ENCODE peak calls at places on chromosomes 5 and 9, in ten cellular contexts. D is chondrocyte, I is OCI-LY7, M is endodermal cell, Q is choroid plexus epithelial cell, B is HCT116, C is progenitor cell of endocrine pancreas, P is neural crest cell, Z is activated B cell treated with CpG ODN at 0.5 μM for 24 hours, F is fibroblast of lung. Y is an unnamed sample.

GRCh38 chr5:74296685-74297084 is 343.8 kb downstream of the ENC1 start:
- DNase-seq in P (no peak), M (no peak), I (no peak), Q (peak), Z (no peak), B (no peak), D (no peak), F (peak), C (no peak), Y (no peak)

GRCh38 chr5:140608730-140609520 is 24.1 kb downstream of the CD14 start:
- DNase-seq in D (no peak), I (no peak), P (no peak), C (no peak), Q (no peak), Z (no peak), B (no peak), F (no peak), M (no peak), Y (peak)

GRCh38 chr9:107483666-107484065 is 5.9 kb downstream of the KLF4 start:
- DNase-seq in F (no peak), Z (no peak), D (no peak), C (no peak), B (no peak), M (no peak), P (no peak), I (no peak), Q (no peak), Y (no peak)

GRCh38 chr9:89349607-89350006 is 31.3 kb downstream of the SECISBP2 start:
- DNase-seq in F (no peak), Q (no peak), Z (no peak), I (no peak), B (no peak), D (no peak), P (no peak), M (no peak), C (no peak), Y (no peak)

GRCh38 chr5:126917918-126918623 is 112.3 kb downstream of the MARCHF3 start:
- DNase-seq in B (no peak), C (peak), Q (peak), F (peak), D (no peak), P (no peak), I (no peak), M (no peak), Z (no peak), Y (no peak)

GRCh38 chr5:53027913-53028312 is 38.8 kb downstream of the ITGA2 start:
- DNase-seq in C (no peak), Q (peak), I (no peak), P (no peak), B (no peak), Z (no peak), F (peak), D (no peak), M (no peak), Y (no peak)

GRCh38 chr9:127021664-127022337 is 100.6 kb downstream of the ANGPTL2 start:
- DNase-seq in I (no peak), P (no peak), M (no peak), B (no peak), D (no peak), F (peak), C (no peak), Q (peak), Z (no peak), Y (no peak)

GRCh38 chr5:1295650-1296037 is 776 bp upstream of the TERT start:
- DNase-seq in B (no peak), D (peak), I (no peak), P (no peak), Q (no peak), M (peak), Z (peak), F (no peak), C (no peak), Y (peak)

GRCh38 chr5:178378527-178379484 is 146.2 kb upstream of the PHYKPL start:
- DNase-seq in P (no peak), Q (no peak), D (peak), B (no peak), C (no peak), M (no peak), I (no peak), F (peak), Z (no peak), Y (no peak)

GRCh38 chr5:76688836-76689235 is 27.1 kb upstream of the F2R start:
- DNase-seq in D (no peak), F (peak), Q (peak), I (no peak), P (no peak), B (no peak), M (no peak), Z (no peak), C (no peak), Y (no peak)

GRCh38 chr5:68554566-68555279 is 339.2 kb downstream of the PIK3R1 start:
- DNase-seq in B (peak), Z (no peak), F (peak), I (no peak), C (no peak), D (no peak), Q (peak), P (no peak), M (peak), Y (no peak)

GRCh38 chr5:118199801-118200200 is 788.5 kb downstream of the DTWD2 start:
- DNase-seq in B (no peak), M (no peak), P (no peak), I (no peak), Q (no peak), C (no peak), F (no peak), Z (no peak), D (no peak), Y (no peak)

GRCh38 chr5:55356896-55357295 is 49.1 kb downstream of the MTREX start:
- DNase-seq in Q (no peak), I (no peak), C (no peak), D (no peak), P (no peak), B (no peak), M (no peak), Z (no peak), F (no peak), Y (no peak)

GRCh38 chr5:132498152-132498551 is 7.6 kb upstream of the IRF1 start:
- DNase-seq in M (no peak), C (no peak), Q (no peak), B (no peak), F (no peak), D (no peak), P (no peak), Z (peak), I (no peak), Y (peak)

GRCh38 chr9:106859957-106860715 is 2.8 kb upstream of the ZNF462 start:
- DNase-seq in M (peak), Q (no peak), Z (no peak), B (peak), F (peak), I (no peak), P (peak), C (peak), D (no peak), Y (peak)

GRCh38 chr9:111588846-111589245 is 10.6 kb downstream of the PTGR1 start:
- DNase-seq in M (no peak), D (no peak), C (no peak), I (no peak), Q (peak), Z (no peak), B (no peak), P (no peak), F (peak), Y (no peak)

GRCh38 chr5:177509361-177509951 is at the start of gene DOK3:
- DNase-seq in Z (peak), P (no peak), M (no peak), D (peak), F (no peak), C (no peak), Q (no peak), B (no peak), I (peak), Y (no peak)

GRCh38 chr9:22683393-22684075 is 236.9 kb downstream of the DMRTA1 start:
- DNase-seq in Z (no peak), C (no peak), Q (peak), B (no peak), P (no peak), I (peak), M (no peak), F (peak), D (no peak), Y (no peak)

GRCh38 chr9:137878146-137878941 is 762 bp downstream of the CACNA1B start:
- DNase-seq in I (no peak), F (peak), M (peak), B (no peak), P (peak), D (no peak), Q (peak), Z (peak), C (peak), Y (peak)

GRCh38 chr9:79657891-79658290 is 86.1 kb downstream of the TLE4 start:
- DNase-seq in B (no peak), I (no peak), C (no peak), D (no peak), M (no peak), Q (no peak), F (no peak), Z (no peak), P (no peak), Y (no peak)

GRCh38 chr5:95631991-95632675 is 12.2 kb downstream of the GPR150 start:
- DNase-seq in I (peak), Z (no peak), P (no peak), D (no peak), B (no peak), F (no peak), Q (peak), M (peak), C (no peak), Y (no peak)

GRCh38 chr5:13107553-13107952 is 836.9 kb downstream of the DNAH5 start:
- DNase-seq in F (no peak), B (no peak), D (no peak), Q (no peak), I (no peak), Z (no peak), M (no peak), P (no peak), C (no peak), Y (no peak)

GRCh38 chr9:89802809-89803355 is 198.1 kb downstream of the GADD45G start:
- DNase-seq in I (no peak), P (no peak), Q (peak), Z (no peak), D (no peak), F (peak), M (peak), C (no peak), B (peak), Y (no peak)

GRCh38 chr5:74396913-74397606 is 243.5 kb downstream of the ENC1 start:
- DNase-seq in Q (peak), M (no peak), D (no peak), Z (no peak), B (no peak), C (no peak), I (no peak), P (no peak), F (no peak), Y (no peak)

GRCh38 chr9:129889936-129890717 is 54.9 kb downstream of the USP20 start:
- DNase-seq in P (no peak), Z (no peak), F (no peak), I (no peak), D (no peak), C (no peak), B (no peak), Q (no peak), M (peak), Y (no peak)

GRCh38 chr5:174837919-174838902 is 113.8 kb downstream of the MSX2 start:
- DNase-seq in I (no peak), Z (no peak), F (peak), P (peak), M (peak), Q (peak), D (no peak), B (peak), C (no peak), Y (no peak)

GRCh38 chr9:136545966-136546696 is at the start of gene NOTCH1:
- DNase-seq in B (peak), D (no peak), Z (peak), P (peak), F (peak), C (peak), M (peak), Q (peak), I (peak), Y (peak)

GRCh38 chr5:180806351-180807011 is 3.9 kb upstream of the MGAT1 start:
- DNase-seq in M (peak), B (no peak), C (no peak), I (peak), Z (no peak), D (peak), Q (no peak), F (no peak), P (no peak), Y (no peak)

GRCh38 chr5:180804129-180804601 is 1.6 kb upstream of the MGAT1 start:
- DNase-seq in B (no peak), P (no peak), D (no peak), F (no peak), M (no peak), Z (no peak), I (no peak), Q (no peak), C (no peak), Y (no peak)

GRCh38 chr5:180801596-180802324 is 846 bp downstream of the MGAT1 start:
- DNase-seq in Z (no peak), D (no peak), P (no peak), I (no peak), F (no peak), C (no peak), Q (no peak), M (no peak), B (no peak), Y (no peak)

GRCh38 chr5:180802325-180803180 is at the start of gene MGAT1:
- DNase-seq in C (peak), F (peak), B (no peak), Z (peak), I (peak), M (peak), Q (peak), P (peak), D (no peak), Y (peak)

DNA sequence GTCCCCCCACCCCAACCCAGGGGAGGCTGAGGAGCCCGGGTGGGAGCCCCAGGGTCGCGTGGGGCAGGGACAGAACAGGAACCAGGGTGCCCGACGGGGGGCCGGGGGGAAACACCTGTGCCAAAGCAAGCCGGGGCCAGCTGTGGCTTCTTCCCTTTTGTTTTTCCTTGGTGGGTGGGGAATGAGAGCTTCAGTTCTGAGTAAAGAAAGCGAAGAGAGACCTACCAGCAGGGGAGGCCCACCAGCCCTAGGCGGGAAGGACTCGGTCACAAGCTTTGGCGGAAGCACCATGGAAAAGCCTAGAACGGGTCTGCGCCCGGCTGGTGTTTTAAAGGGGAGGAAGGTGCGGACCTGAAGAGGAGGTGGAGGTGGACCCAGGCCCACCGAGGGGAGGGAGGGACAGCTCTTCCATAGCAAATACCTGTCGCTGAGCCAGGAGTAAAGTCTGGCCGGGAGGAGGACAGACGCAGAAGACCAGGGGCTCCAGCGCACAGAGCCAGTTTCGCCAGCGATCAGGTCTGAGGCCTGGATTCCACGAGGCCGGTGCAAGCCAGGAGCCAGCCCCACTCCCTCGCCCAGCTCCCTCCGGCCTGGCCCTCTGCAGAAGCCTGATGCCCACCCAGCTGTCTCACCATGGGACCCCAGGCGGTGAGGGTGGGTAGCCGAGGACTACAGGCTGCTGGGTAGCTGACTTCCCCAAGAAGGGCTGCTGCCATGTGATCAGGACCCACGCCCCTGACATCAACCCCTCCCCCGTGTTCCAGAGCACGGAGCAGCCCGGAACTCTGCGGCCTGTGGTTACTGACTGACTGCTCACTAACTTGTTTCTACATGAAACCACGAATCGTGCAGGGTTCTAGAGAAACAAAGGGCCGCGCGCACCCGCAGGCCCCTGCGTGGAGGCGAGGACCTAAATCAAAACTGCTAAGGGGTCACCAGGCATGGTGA is 849 bp upstream of the MGAT1 start:
- DNase-seq in D (peak), B (no peak), M (peak), Q (peak), C (no peak), Z (peak), I (peak), P (no peak), F (no peak), Y (peak)
- TF ChIP-seq CTCF in D (no peak), B (no peak), M (peak), Q (peak), C (no peak), Z (no peak), I (peak), P (no peak), F (peak), Y (no peak)

DNA sequence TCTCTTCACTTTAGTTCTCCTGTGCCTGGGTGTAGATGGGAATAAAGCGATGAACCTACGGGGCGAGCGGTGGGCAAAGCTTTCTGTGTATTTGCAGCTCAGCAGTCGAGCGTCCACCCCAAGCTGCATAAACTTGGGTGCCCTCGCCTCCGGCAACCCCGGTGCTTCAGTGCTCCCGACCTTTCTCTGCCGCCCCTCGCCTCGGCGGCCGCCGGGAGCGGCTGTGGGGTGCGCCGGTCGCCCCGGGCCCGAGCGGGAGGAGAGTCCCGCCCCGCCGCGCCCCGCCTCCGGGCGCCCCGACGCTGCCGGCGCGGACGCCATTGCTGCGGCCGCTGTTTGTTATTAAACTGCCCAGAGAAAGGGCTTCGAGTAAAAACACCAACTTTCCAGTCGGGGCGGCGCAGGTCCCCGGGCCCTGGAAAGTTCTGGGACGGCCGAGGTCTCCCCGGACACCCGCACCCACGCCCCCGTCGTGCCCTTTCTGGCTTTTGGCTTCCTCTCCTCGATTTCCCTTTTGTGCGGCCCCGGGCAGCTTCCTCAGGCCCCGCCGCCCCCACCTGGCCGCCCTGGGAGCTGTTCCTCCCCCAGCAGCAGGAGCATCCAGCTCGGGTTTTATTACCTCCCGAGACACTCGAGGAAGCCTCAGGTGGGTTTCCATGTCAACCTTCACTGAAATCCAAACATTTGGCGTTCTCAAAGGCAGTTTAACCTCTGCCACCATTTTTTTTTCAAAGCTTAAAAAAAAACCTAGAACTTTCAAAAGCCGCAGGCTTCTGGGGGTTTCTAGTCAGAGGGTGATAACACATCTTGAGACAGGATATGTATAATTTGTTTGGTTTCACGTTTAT is 334.3 kb downstream of the CWC27 start:
- DNase-seq in I (peak), Q (peak), C (no peak), D (no peak), F (peak), Z (peak), M (peak), P (no peak), B (no peak), Y (no peak)
- TF ChIP-seq CTCF in I (peak), Q (peak), C (no peak), D (no peak), F (no peak), Z (no peak), M (peak), P (no peak), B (no peak), Y (no peak)

GRCh38 chr5:37835400-37835973 is 4.4 kb downstream of the GDNF start:
- DNase-seq in B (no peak), Q (no peak), C (no peak), I (no peak), F (no peak), M (no peak), Z (no peak), P (no peak), D (no peak), Y (no peak)

GRCh38 chr5:37838933-37839341 is 904 bp downstream of the GDNF start:
- DNase-seq in Q (no peak), B (no peak), M (peak), Z (no peak), C (no peak), F (no peak), P (no peak), I (no peak), D (no peak), Y (no peak)

GRCh38 chr5:37838152-37838932 is 1.5 kb downstream of the GDNF start:
- DNase-seq in C (no peak), B (no peak), M (peak), I (no peak), Z (no peak), P (peak), F (no peak), Q (no peak), D (no peak), Y (no peak)

GRCh38 chr5:37836173-37837100 is 3.4 kb downstream of the GDNF start:
- DNase-seq in Q (peak), B (no peak), F (no peak), D (no peak), C (no peak), Z (no peak), P (no peak), I (no peak), M (peak), Y (no peak)

GRCh38 chr5:37837101-37838032 is 2.5 kb downstream of the GDNF start:
- DNase-seq in Q (peak), B (peak), C (peak), D (peak), Z (peak), F (peak), M (peak), P (peak), I (peak), Y (peak)
- TF ChIP-seq CTCF in Q (peak), B (peak), C (peak), D (peak), Z (no peak), F (peak), M (peak), P (peak), I (peak), Y (peak)

GRCh38 chr5:44001675-44002380 is 387.4 kb downstream of the FGF10 start:
- DNase-seq in P (no peak), B (no peak), D (no peak), Q (no peak), C (no peak), Z (no peak), M (no peak), F (peak), I (no peak), Y (no peak)

GRCh38 chr5:43997647-43998251 is 391.5 kb downstream of the FGF10 start:
- DNase-seq in Q (no peak), M (no peak), P (no peak), D (no peak), Z (no peak), I (no peak), C (no peak), F (peak), B (no peak), Y (no peak)

GRCh38 chr5:43993634-43994395 is 390.8 kb downstream of the NNT start:
- DNase-seq in Q (no peak), B (no peak), M (no peak), F (no peak), D (no peak), C (no peak), P (no peak), I (no peak), Z (no peak), Y (no peak)

GRCh38 chr5:43996221-43996620 is 393.0 kb downstream of the FGF10 start:
- DNase-seq in P (no peak), M (no peak), D (no peak), Z (no peak), B (no peak), F (no peak), I (no peak), C (no peak), Q (no peak), Y (no peak)
- TF ChIP-seq CTCF in P (no peak), M (no peak), D (no peak), Z (no peak), B (no peak), F (no peak), I (no peak), C (no peak), Q (no peak), Y (no peak)

GRCh38 chr9:121896545-121896943 is 196.6 kb downstream of the TTLL11 start:
- DNase-seq in B (no peak), I (no peak), Z (no peak), M (no peak), P (no peak), Q (no peak), C (no peak), D (no peak), F (no peak), Y (no peak)

GRCh38 chr9:121897140-121897539 is 196.0 kb downstream of the TTLL11 start:
- DNase-seq in M (no peak), B (no peak), I (no peak), P (no peak), D (no peak), C (no peak), Q (no peak), Z (no peak), F (no peak), Y (no peak)

GRCh38 chr9:121893787-121894186 is 199.3 kb downstream of the TTLL11 start:
- DNase-seq in Q (no peak), C (no peak), P (no peak), Z (no peak), M (no peak), F (no peak), D (no peak), B (no peak), I (peak), Y (no peak)

GRCh38 chr9:121895274-121895835 is 197.8 kb downstream of the TTLL11 start:
- DNase-seq in F (no peak), I (no peak), P (no peak), Q (no peak), D (no peak), C (no peak), Z (no peak), M (no peak), B (no peak), Y (no peak)

GRCh38 chr9:121895836-121896544 is 197.1 kb downstream of the TTLL11 start:
- DNase-seq in F (peak), D (no peak), M (peak), I (no peak), Q (peak), Z (no peak), P (no peak), B (no peak), C (no peak), Y (no peak)
- TF ChIP-seq CTCF in F (no peak), D (no peak), M (no peak), I (no peak), Q (peak), Z (no peak), P (no peak), B (no peak), C (no peak), Y (no peak)

Y was measured in type B pancreatic cell.